ENCODE peak calls at places on chromosomes 2 and 18, in four cellular contexts. One of them, this sample, is unnamed.

GRCh38 chr18:2572144-2572682 is 856 bp downstream of the NDC80 start:
- DNase-seq in GM12865: peak
- DNase-seq in choroid plexus epithelial cell: peak
- DNase-seq in HCT116: no peak
- DNase-seq in this sample: no peak

GRCh38 chr2:99615247-99615771 is 125.5 kb upstream of the REV1 start:
- DNase-seq in GM12865: no peak
- DNase-seq in choroid plexus epithelial cell: peak
- DNase-seq in HCT116: peak
- DNase-seq in this sample: no peak

GRCh38 chr2:236507393-236508085 is 62.1 kb upstream of the ACKR3 start:
- DNase-seq in GM12865: no peak
- DNase-seq in choroid plexus epithelial cell: peak
- DNase-seq in HCT116: no peak
- DNase-seq in this sample: no peak

GRCh38 chr2:194495046-194495445 is 1162.0 kb upstream of the SLC39A10 start:
- DNase-seq in GM12865: no peak
- DNase-seq in choroid plexus epithelial cell: no peak
- DNase-seq in HCT116: no peak
- DNase-seq in this sample: no peak

GRCh38 chr2:240997141-240997855 is 1.1 kb upstream of the SNED1 start:
- DNase-seq in GM12865: no peak
- DNase-seq in choroid plexus epithelial cell: peak
- DNase-seq in HCT116: no peak
- DNase-seq in this sample: peak

GRCh38 chr18:40897884-40898283 is 1057.2 kb upstream of the PIK3C3 start:
- DNase-seq in GM12865: no peak
- DNase-seq in choroid plexus epithelial cell: no peak
- DNase-seq in HCT116: no peak
- DNase-seq in this sample: no peak

GRCh38 chr2:15577071-15577706 is 14.5 kb upstream of the DDX1 start:
- DNase-seq in GM12865: peak
- DNase-seq in choroid plexus epithelial cell: peak
- DNase-seq in HCT116: peak
- DNase-seq in this sample: peak

GRCh38 chr2:227655454-227655853 is 11.2 kb upstream of the SCYGR5 start:
- DNase-seq in GM12865: no peak
- DNase-seq in choroid plexus epithelial cell: peak
- DNase-seq in HCT116: peak
- DNase-seq in this sample: peak

GRCh38 chr2:109193807-109194702 is 65.0 kb downstream of the SH3RF3 start:
- DNase-seq in GM12865: peak
- DNase-seq in choroid plexus epithelial cell: no peak
- DNase-seq in HCT116: no peak
- DNase-seq in this sample: no peak

GRCh38 chr2:231597014-231597611 is 4.4 kb downstream of the TEX44 start:
- DNase-seq in GM12865: peak
- DNase-seq in choroid plexus epithelial cell: peak
- DNase-seq in HCT116: no peak
- DNase-seq in this sample: peak

GRCh38 chr2:235493402-235493774 is 455 bp upstream of the AGAP1 start:
- DNase-seq in GM12865: no peak
- DNase-seq in choroid plexus epithelial cell: peak
- DNase-seq in HCT116: no peak
- DNase-seq in this sample: peak

GRCh38 chr2:196259507-196260481 is 88.4 kb upstream of the STK17B start:
- DNase-seq in GM12865: no peak
- DNase-seq in choroid plexus epithelial cell: peak
- DNase-seq in HCT116: no peak
- DNase-seq in this sample: peak

GRCh38 chr2:196262606-196263005 is 91.2 kb upstream of the STK17B start:
- DNase-seq in GM12865: no peak
- DNase-seq in choroid plexus epithelial cell: no peak
- DNase-seq in HCT116: no peak
- DNase-seq in this sample: no peak

GRCh38 chr2:196266351-196266750 is 95.0 kb upstream of the STK17B start:
- DNase-seq in GM12865: no peak
- DNase-seq in choroid plexus epithelial cell: no peak
- DNase-seq in HCT116: no peak
- DNase-seq in this sample: no peak

GRCh38 chr2:196260546-196260945 is 89.2 kb upstream of the STK17B start:
- DNase-seq in GM12865: no peak
- DNase-seq in choroid plexus epithelial cell: no peak
- DNase-seq in HCT116: no peak
- DNase-seq in this sample: no peak

GRCh38 chr2:196263181-196263747 is 91.9 kb upstream of the STK17B start:
- DNase-seq in GM12865: peak
- DNase-seq in choroid plexus epithelial cell: peak
- DNase-seq in HCT116: no peak
- DNase-seq in this sample: peak
- H3K4me3 ChIP-seq in GM12865: no peak
- H3K4me3 ChIP-seq in choroid plexus epithelial cell: no peak
- H3K4me3 ChIP-seq in HCT116: no peak
- H3K4me3 ChIP-seq in this sample: no peak

GRCh38 chr2:96579422-96579821 is 42.9 kb downstream of the ARID5A start:
- DNase-seq in GM12865: no peak
- DNase-seq in choroid plexus epithelial cell: no peak
- DNase-seq in HCT116: no peak
- DNase-seq in this sample: no peak

GRCh38 chr2:96578731-96579130 is 42.2 kb downstream of the ARID5A start:
- DNase-seq in GM12865: no peak
- DNase-seq in choroid plexus epithelial cell: no peak
- DNase-seq in HCT116: no peak
- DNase-seq in this sample: no peak

GRCh38 chr2:96575790-96576456 is 39.4 kb downstream of the ARID5A start:
- DNase-seq in GM12865: no peak
- DNase-seq in choroid plexus epithelial cell: no peak
- DNase-seq in HCT116: no peak
- DNase-seq in this sample: no peak

GRCh38 chr2:96584017-96584416 is 47.5 kb downstream of the ARID5A start:
- DNase-seq in GM12865: no peak
- DNase-seq in choroid plexus epithelial cell: peak
- DNase-seq in HCT116: no peak
- DNase-seq in this sample: peak

GRCh38 chr2:96580771-96581170 is 44.2 kb downstream of the ARID5A start:
- DNase-seq in GM12865: peak
- DNase-seq in choroid plexus epithelial cell: peak
- DNase-seq in HCT116: peak
- DNase-seq in this sample: no peak
- TF ChIP-seq CTCF in GM12865: peak
- TF ChIP-seq CTCF in choroid plexus epithelial cell: peak
- TF ChIP-seq CTCF in HCT116: peak
- TF ChIP-seq CTCF in this sample: peak

DNA sequence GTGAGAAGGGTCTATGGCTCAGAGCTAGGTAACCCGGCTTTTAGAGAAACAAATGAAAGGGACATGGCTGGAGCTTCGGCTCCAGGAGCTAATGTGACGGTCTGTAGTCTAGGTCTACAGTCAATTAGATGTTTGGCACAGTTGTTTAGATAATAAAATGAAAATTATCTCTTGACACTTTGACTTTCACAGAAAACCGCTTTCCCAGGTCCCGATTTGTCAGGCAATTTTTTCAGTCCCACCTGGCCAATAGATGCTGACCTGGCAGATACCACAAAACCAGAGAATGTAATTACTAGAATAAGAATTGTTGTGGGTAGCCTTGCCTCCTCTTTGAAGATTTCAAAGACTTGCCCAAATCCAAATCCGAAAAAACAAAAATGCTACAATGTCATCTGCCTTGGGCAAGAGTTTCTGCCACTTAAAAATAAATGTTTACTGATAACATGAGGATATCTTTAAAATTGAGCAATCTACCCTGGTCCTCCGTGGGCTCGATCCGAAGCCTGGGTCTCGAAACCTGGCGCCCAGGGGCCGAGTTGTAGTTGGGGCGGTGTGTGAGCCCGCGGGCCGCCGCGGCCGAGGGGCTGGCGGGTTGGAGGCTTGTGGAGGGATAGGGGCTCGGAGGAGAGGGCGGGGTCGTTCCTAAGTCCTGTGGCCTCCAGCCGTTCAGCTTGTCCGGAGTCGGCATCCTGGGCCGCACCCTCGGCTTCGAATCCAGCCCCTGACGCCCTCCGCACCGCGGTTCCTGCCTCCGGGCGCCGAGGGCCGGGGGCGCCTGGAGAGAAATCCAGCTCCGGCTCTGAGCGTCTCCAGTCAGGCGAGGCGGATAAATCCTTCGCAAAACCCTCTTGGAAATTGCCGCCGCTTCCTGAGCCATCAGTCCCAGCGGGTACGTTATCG is 2.3 kb downstream of the EMX1 start:
- DNase-seq in GM12865: peak
- DNase-seq in choroid plexus epithelial cell: no peak
- DNase-seq in HCT116: no peak
- DNase-seq in this sample: no peak
- H3K4me3 ChIP-seq in GM12865: no peak
- H3K4me3 ChIP-seq in choroid plexus epithelial cell: no peak
- H3K4me3 ChIP-seq in HCT116: no peak
- H3K4me3 ChIP-seq in this sample: peak

GRCh38 chr2:181430406-181431199 is 26.6 kb upstream of the ITGA4 start:
- DNase-seq in GM12865: peak
- DNase-seq in choroid plexus epithelial cell: peak
- DNase-seq in HCT116: no peak
- DNase-seq in this sample: peak
- TF ChIP-seq CTCF in GM12865: peak
- TF ChIP-seq CTCF in choroid plexus epithelial cell: peak
- TF ChIP-seq CTCF in HCT116: peak
- TF ChIP-seq CTCF in this sample: peak

GRCh38 chr2:70080597-70081200 is 6.6 kb upstream of the PCBP1 start:
- DNase-seq in GM12865: no peak
- DNase-seq in choroid plexus epithelial cell: no peak
- DNase-seq in HCT116: no peak
- DNase-seq in this sample: no peak
- H3K4me3 ChIP-seq in GM12865: no peak
- H3K4me3 ChIP-seq in choroid plexus epithelial cell: no peak
- H3K4me3 ChIP-seq in HCT116: no peak
- H3K4me3 ChIP-seq in this sample: no peak